ENCODE peak calls at places on chromosome 6, in nine cellular contexts. K is cardiac muscle cell; R is GM04503; I is ELR; U is heart right ventricle; A is stimulated activated CD4-positive, alpha-beta T cell treated with anti-CD3 and anti-CD28 coated beads, Interleukin-12 subunit alpha, Interleukin-12 subunit beta, amount 100 ng/mL, for 4 hours; W is left cardiac atrium; D is NCI-H1048; L is ecto neural progenitor cell. V is an unnamed sample.
A peak's percentile ranks its signal among the peaks of the same experiment; 100 is the strongest.

GRCh38 chr6:131909408-131910218 is 41.6 kb downstream of the CCN2 start:
- DNase-seq in K (peak; percentile 81), R (no peak), I (peak; percentile 84), U (no peak), A (peak; percentile 65), W (peak; percentile 63), D (peak; percentile 45), L (peak; percentile 62), V (no peak)

GRCh38 chr6:93243379-93243778 is 176.0 kb downstream of the EPHA7 start:
- DNase-seq in K (no peak), R (no peak), I (no peak), U (no peak), A (no peak), W (no peak), D (no peak), L (no peak), V (no peak)

GRCh38 chr6:148616811-148617210 is 130.0 kb upstream of the UST start:
- DNase-seq in K (no peak), R (no peak), I (peak; percentile 30), U (no peak), A (no peak), W (no peak), D (no peak), L (no peak), V (no peak)

GRCh38 chr6:25369043-25369442 is 89.9 kb downstream of the CARMIL1 start:
- DNase-seq in K (no peak), R (no peak), I (no peak), U (no peak), A (no peak), W (peak; percentile 50), D (no peak), L (no peak), V (no peak)

GRCh38 chr6:51218181-51218580 is 399.5 kb downstream of the TFAP2B start:
- DNase-seq in K (no peak), R (no peak), I (no peak), U (no peak), A (no peak), W (no peak), D (no peak), L (no peak), V (no peak)

GRCh38 chr6:106381871-106382270 is 21.4 kb downstream of the CRYBG1 start:
- DNase-seq in K (peak; percentile 17), R (no peak), I (peak; percentile 47), U (no peak), A (no peak), W (no peak), D (no peak), L (no peak), V (no peak)

GRCh38 chr6:137223370-137224131 is 4.4 kb upstream of the IFNGR1 start:
- DNase-seq in K (no peak), R (no peak), I (peak; percentile 23), U (no peak), A (no peak), W (peak; percentile 66), D (no peak), L (no peak), V (no peak)

GRCh38 chr6:106275692-106276091 is 49.9 kb downstream of the ATG5 start:
- DNase-seq in K (no peak), R (peak; percentile 54), I (peak; percentile 79), U (no peak), A (no peak), W (no peak), D (no peak), L (no peak), V (no peak)

GRCh38 chr6:64220776-64221175 is 585.2 kb downstream of the PHF3 start:
- DNase-seq in K (no peak), R (no peak), I (no peak), U (no peak), A (no peak), W (no peak), D (no peak), L (no peak), V (no peak)

GRCh38 chr6:26284537-26285142 is 80.4 kb upstream of the BTN3A2 start:
- DNase-seq in K (peak; percentile 66), R (no peak), I (peak; percentile 80), U (peak; percentile 49), A (peak; percentile 38), W (peak; percentile 67), D (no peak), L (no peak), V (peak; percentile 74)

V was measured in psoas muscle.